ENCODE peak calls at places on chromosomes 16 and 17, in five cellular contexts. X is H7; G is MG63; J is stimulated activated CD4-positive, alpha-beta T cell treated with anti-CD3 and anti-CD28 coated beads, Interleukin-1b, Interleukin-23, amount 100 ng/mL, for 1 hour; Q is brain microvascular endothelial cell. L is an unnamed sample.

GRCh38 chr17:36999475-36999874 is 50.7 kb downstream of the AATF start:
- DNase-seq in X (no peak), G (no peak), J (no peak), Q (no peak), L (no peak)

GRCh38 chr17:1643293-1643998 is 2.1 kb downstream of the SCARF1 start:
- DNase-seq in X (peak), G (no peak), J (no peak), Q (no peak), L (peak)

GRCh38 chr16:77782694-77783093 is 5.7 kb upstream of the VAT1L start:
- DNase-seq in X (peak), G (no peak), J (no peak), Q (no peak), L (no peak)

GRCh38 chr16:85369741-85370528 is 243.2 kb upstream of the GSE1 start:
- DNase-seq in X (peak), G (peak), J (peak), Q (peak), L (peak)

GRCh38 chr16:84065536-84066132 is 23.0 kb upstream of the SLC38A8 start:
- DNase-seq in X (peak), G (peak), J (no peak), Q (peak), L (peak)

GRCh38 chr17:35944151-35944550 is 638 bp upstream of the LYZL6 start:
- DNase-seq in X (no peak), G (no peak), J (no peak), Q (peak), L (no peak)

GRCh38 chr17:8151641-8152111 is 528 bp downstream of the PER1 start:
- DNase-seq in X (no peak), G (peak), J (no peak), Q (no peak), L (peak)

GRCh38 chr17:50195196-50195865 is 6.1 kb downstream of the COL1A1 start:
- DNase-seq in X (no peak), G (no peak), J (no peak), Q (no peak), L (no peak)

GRCh38 chr16:35748621-35749252 is 2289.3 kb downstream of the TP53TG3F start:
- DNase-seq in X (peak), G (no peak), J (no peak), Q (no peak), L (no peak)

GRCh38 chr17:82939213-82940030 is 99.6 kb upstream of the ZNF750 start:
- DNase-seq in X (no peak), G (no peak), J (no peak), Q (no peak), L (no peak)

GRCh38 chr17:79921411-79922160 is 82.3 kb upstream of the CBX4 start:
- DNase-seq in X (no peak), G (no peak), J (no peak), Q (no peak), L (no peak)

GRCh38 chr16:14668556-14669223 is 25.4 kb downstream of the PLA2G10 start:
- DNase-seq in X (no peak), G (no peak), J (no peak), Q (no peak), L (no peak)

GRCh38 chr17:18862011-18862410 is 4.1 kb downstream of the PRPSAP2 start:
- DNase-seq in X (no peak), G (no peak), J (no peak), Q (no peak), L (no peak)

GRCh38 chr16:76294691-76295214 is 17.6 kb downstream of the CNTNAP4 start:
- DNase-seq in X (no peak), G (no peak), J (no peak), Q (no peak), L (no peak)

GRCh38 chr17:28953444-28954118 is 2.3 kb upstream of the PHF12 start:
- DNase-seq in X (peak), G (peak), J (no peak), Q (peak), L (peak)

GRCh38 chr17:45143767-45144198 is 4.5 kb upstream of the HEXIM1 start:
- DNase-seq in X (peak), G (peak), J (no peak), Q (peak), L (peak)

GRCh38 chr17:38628441-38628840 is 22.7 kb upstream of the SRCIN1 start:
- DNase-seq in X (peak), G (peak), J (no peak), Q (no peak), L (no peak)

GRCh38 chr16:28149016-28149888 is 62.5 kb downstream of the XPO6 start:
- DNase-seq in X (no peak), G (no peak), J (no peak), Q (no peak), L (no peak)

GRCh38 chr16:29825145-29826044 is 5.1 kb downstream of the MVP start:
- DNase-seq in X (no peak), G (peak), J (no peak), Q (peak), L (peak)

GRCh38 chr17:65667656-65668055 is 106.2 kb upstream of the AXIN2 start:
- DNase-seq in X (no peak), G (no peak), J (no peak), Q (no peak), L (no peak)

GRCh38 chr16:1401758-1402154 is 12.7 kb downstream of the UNKL start:
- DNase-seq in X (no peak), G (no peak), J (no peak), Q (no peak), L (no peak)

GRCh38 chr17:2427215-2427614 is 26.4 kb upstream of the MNT start:
- DNase-seq in X (no peak), G (no peak), J (no peak), Q (no peak), L (no peak)

GRCh38 chr17:38453951-38454421 is 25.7 kb downstream of the ARHGAP23 start:
- DNase-seq in X (peak), G (peak), J (no peak), Q (no peak), L (peak)

GRCh38 chr16:87424260-87424659 is 32.1 kb downstream of the MAP1LC3B start:
- DNase-seq in X (no peak), G (no peak), J (no peak), Q (no peak), L (peak)

GRCh38 chr17:47300718-47301117 is 23.0 kb upstream of the EFCAB13 start:
- DNase-seq in X (no peak), G (no peak), J (no peak), Q (no peak), L (no peak)

GRCh38 chr16:56281256-56281805 is 90.0 kb downstream of the GNAO1 start:
- DNase-seq in X (peak), G (no peak), J (no peak), Q (peak), L (peak)

GRCh38 chr16:60642956-60643355 is 1393.3 kb downstream of the CDH8 start:
- DNase-seq in X (no peak), G (no peak), J (no peak), Q (no peak), L (no peak)

GRCh38 chr16:30476991-30477390 is 4.4 kb downstream of the ITGAL start:
- DNase-seq in X (no peak), G (no peak), J (no peak), Q (no peak), L (no peak)

GRCh38 chr17:55740515-55741352 is 10.1 kb upstream of the PCTP start:
- DNase-seq in X (no peak), G (no peak), J (no peak), Q (no peak), L (no peak)

GRCh38 chr16:57531635-57532220 is 4.6 kb downstream of the CCDC102A start:
- DNase-seq in X (peak), G (no peak), J (no peak), Q (no peak), L (no peak)